ENCODE peak calls at places on chromosomes 11 and 22, in four cellular contexts. Z is activated CD4-positive, alpha-beta T cell treated with anti-CD3 and anti-CD28 coated beads for 4 hours; G is HS-5; L is Daoy. O is an unnamed sample.

GRCh38 chr22:29269230-29269604 is 1.1 kb downstream of the EWSR1 start:
- DNase-seq in Z (no peak), G (no peak), L (no peak), O (no peak)

GRCh38 chr11:76355172-76355571 is 25.8 kb downstream of the THAP12 start:
- DNase-seq in Z (no peak), G (no peak), L (no peak), O (no peak)

GRCh38 chr11:21723681-21724080 is 469.2 kb upstream of the ANO5 start:
- DNase-seq in Z (no peak), G (no peak), L (no peak), O (no peak)

GRCh38 chr11:22192642-22193347 is at the start of gene ANO5:
- DNase-seq in Z (no peak), G (no peak), L (peak), O (peak)

GRCh38 chr22:30308518-30309230 is 18.1 kb downstream of the TBC1D10A start:
- DNase-seq in Z (no peak), G (no peak), L (peak), O (no peak)

GRCh38 chr22:33923660-33924246 is 3.5 kb upstream of the LARGE1 start:
- DNase-seq in Z (no peak), G (no peak), L (peak), O (peak)

GRCh38 chr22:40056163-40056958 is 61.6 kb downstream of the FAM83F start:
- DNase-seq in Z (no peak), G (no peak), L (no peak), O (no peak)

GRCh38 chr11:105265859-105266258 is 126.3 kb upstream of the CARD18 start:
- DNase-seq in Z (no peak), G (no peak), L (peak), O (no peak)

GRCh38 chr11:77199346-77199745 is 71.3 kb downstream of the MYO7A start:
- DNase-seq in Z (no peak), G (no peak), L (no peak), O (no peak)

GRCh38 chr11:64448599-64449380 is 89.8 kb downstream of the RPS6KA4 start:
- DNase-seq in Z (peak), G (peak), L (peak), O (peak)

GRCh38 chr11:96098511-96099241 is 174.8 kb upstream of the MTMR2 start:
- DNase-seq in Z (no peak), G (no peak), L (peak), O (no peak)

GRCh38 chr22:43004362-43005035 is 10.4 kb downstream of the PACSIN2 start:
- DNase-seq in Z (no peak), G (no peak), L (peak), O (no peak)

GRCh38 chr22:36253523-36254490 is 874 bp downstream of the APOL1 start:
- DNase-seq in Z (peak), G (no peak), L (peak), O (no peak)

GRCh38 chr11:132072880-132073213 is 702.4 kb downstream of the NTM start:
- DNase-seq in Z (no peak), G (no peak), L (peak), O (no peak)

GRCh38 chr22:23400286-23400981 is 179.7 kb downstream of the IGLL1 start:
- DNase-seq in Z (no peak), G (no peak), L (no peak), O (no peak)

GRCh38 chr11:125313271-125314222 is 149.0 kb downstream of the PKNOX2 start:
- DNase-seq in Z (no peak), G (no peak), L (no peak), O (no peak)

GRCh38 chr11:118290923-118291322 is 13.6 kb upstream of the CD3E start:
- DNase-seq in Z (peak), G (no peak), L (peak), O (peak)

GRCh38 chr11:62395885-62396778 is 22.7 kb upstream of the SCGB1A1 start:
- DNase-seq in Z (no peak), G (no peak), L (no peak), O (peak)

GRCh38 chr11:15941206-15941770 is 415.1 kb downstream of the SOX6 start:
- DNase-seq in Z (no peak), G (no peak), L (peak), O (peak)

GRCh38 chr11:1298695-1299492 is 10.5 kb downstream of the TOLLIP start:
- DNase-seq in Z (no peak), G (peak), L (no peak), O (no peak)

GRCh38 chr11:93718057-93718563 is 23.2 kb downstream of the TAF1D start:
- DNase-seq in Z (no peak), G (no peak), L (no peak), O (peak)

GRCh38 chr22:46060292-46061123 is 83.5 kb upstream of the WNT7B start:
- DNase-seq in Z (no peak), G (no peak), L (no peak), O (no peak)

GRCh38 chr11:67665537-67666302 is 8.7 kb downstream of the ALDH3B2 start:
- DNase-seq in Z (no peak), G (no peak), L (no peak), O (no peak)

GRCh38 chr11:9172394-9172793 is 81.0 kb upstream of the SCUBE2 start:
- DNase-seq in Z (no peak), G (no peak), L (no peak), O (no peak)

GRCh38 chr11:76288166-76288978 is 82.1 kb upstream of the WNT11 start:
- DNase-seq in Z (peak), G (no peak), L (no peak), O (no peak)

GRCh38 chr11:94786264-94787126 is 18.3 kb downstream of the AMOTL1 start:
- DNase-seq in Z (no peak), G (no peak), L (no peak), O (peak)

GRCh38 chr11:122656073-122656630 is 630 bp downstream of the UBASH3B start:
- DNase-seq in Z (peak), G (no peak), L (no peak), O (peak)

GRCh38 chr11:72015511-72016061 is 16.9 kb downstream of the IL18BP start:
- DNase-seq in Z (no peak), G (no peak), L (no peak), O (peak)

GRCh38 chr11:126476977-126477376 is 121.5 kb downstream of the ST3GAL4 start:
- DNase-seq in Z (no peak), G (no peak), L (no peak), O (no peak)

GRCh38 chr11:62439785-62440602 is 21.2 kb downstream of the SCGB1A1 start:
- DNase-seq in Z (no peak), G (no peak), L (peak), O (no peak)

GRCh38 chr11:69799582-69799981 is 19.6 kb downstream of the FGF3 start:
- DNase-seq in Z (no peak), G (peak), L (peak), O (no peak)

GRCh38 chr11:21635359-21635758 is 557.5 kb upstream of the ANO5 start:
- DNase-seq in Z (no peak), G (no peak), L (no peak), O (no peak)

GRCh38 chr22:43526951-43527350 is 115.1 kb downstream of the MPPED1 start:
- DNase-seq in Z (no peak), G (no peak), L (no peak), O (peak)

GRCh38 chr22:33914131-33914530 is 6.1 kb downstream of the LARGE1 start:
- DNase-seq in Z (no peak), G (no peak), L (no peak), O (no peak)

GRCh38 chr11:5531053-5531831 is 14.7 kb upstream of the UBQLNL start:
- DNase-seq in Z (no peak), G (no peak), L (no peak), O (no peak)